ENCODE peak calls at places on chromosomes 11 and 22, in eight cellular contexts. Q, E, T, D, U, O, C and I are unnamed samples. For H3K27me3, the result is how much of the 10 kb centered on the place peaks cover.

GRCh38 chr22:31046591-31047226 is 34.4 kb upstream of the SMTN start:
- DNase-seq in Q (peak), T (peak), C (no peak), D (no peak), O (no peak), U (no peak), E (no peak), I (no peak)

GRCh38 chr11:10906521-10906920 is 48.7 kb upstream of the ZBED5 start:
- DNase-seq in D (no peak), E (no peak), U (no peak), Q (peak), T (no peak), C (no peak), O (peak), I (no peak)

GRCh38 chr22:41488596-41489385 is 19.9 kb downstream of the ACO2 start:
- DNase-seq in D (peak), Q (no peak), T (no peak), U (no peak), O (no peak), E (no peak), C (peak), I (no peak)

GRCh38 chr22:32717337-32718240 is 83.9 kb upstream of the TIMP3 start:
- DNase-seq in C (no peak), E (no peak), D (no peak), U (no peak), Q (peak), O (no peak), T (no peak), I (no peak)

GRCh38 chr11:17063171-17064002 is 14.1 kb downstream of the RPS13 start:
- DNase-seq in E (peak), O (peak), D (peak), T (peak), C (peak), Q (peak), U (peak), I (peak)

GRCh38 chr22:32100711-32101110 is 57.6 kb downstream of the SLC5A1 start:
- DNase-seq in E (no peak), D (no peak), U (no peak), T (no peak), O (no peak), C (no peak), Q (no peak), I (no peak)

GRCh38 chr11:17164361-17165246 is 43.2 kb downstream of the PIK3C2A start:
- DNase-seq in E (no peak), U (no peak), O (no peak), C (no peak), T (no peak), D (no peak), Q (no peak), I (no peak)

GRCh38 chr11:116776522-116776984 is 3.8 kb upstream of the BUD13 start:
- DNase-seq in E (no peak), C (no peak), O (no peak), T (no peak), D (no peak), U (no peak), Q (no peak), I (no peak)

GRCh38 chr11:13535819-13536218 is 40.0 kb upstream of the PTH start:
- DNase-seq in U (no peak), D (no peak), O (peak), E (no peak), T (no peak), Q (no peak), C (no peak), I (peak)

GRCh38 chr11:16767957-16768356 is 29.5 kb downstream of the C11orf58 start:
- DNase-seq in C (no peak), T (no peak), U (no peak), Q (no peak), E (no peak), O (no peak), D (no peak), I (no peak)

GRCh38 chr11:115238802-115239201 is 265.4 kb downstream of the CADM1 start:
- DNase-seq in U (no peak), E (no peak), C (no peak), D (no peak), Q (no peak), T (no peak), O (no peak), I (no peak)

GRCh38 chr11:74321487-74322188 is 10.2 kb upstream of the P4HA3 start:
- DNase-seq in Q (no peak), O (peak), T (no peak), C (no peak), D (no peak), U (no peak), E (peak), I (peak)

DNA sequence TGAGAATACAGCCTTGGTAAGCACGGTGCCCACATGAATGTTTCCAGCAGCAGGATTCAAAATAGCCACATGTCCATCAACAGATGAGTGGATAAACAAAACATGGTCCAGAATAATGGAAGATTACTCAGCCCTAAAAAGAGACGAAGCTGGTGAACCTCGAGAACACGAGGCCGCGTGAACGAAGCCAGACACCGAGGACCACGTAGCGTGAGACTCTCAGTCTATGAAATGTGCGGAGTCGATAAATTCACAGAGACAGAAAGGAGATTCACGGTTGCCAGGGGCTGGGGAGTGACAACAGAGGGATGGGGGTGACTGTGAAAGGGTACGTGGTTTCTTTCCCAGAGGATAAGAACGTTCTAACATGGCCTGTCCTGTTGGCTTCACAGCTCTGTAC is 2.9 kb upstream of the ASCL2 start:
- DNase-seq in Q (peak), D (no peak), U (no peak), O (no peak), C (no peak), T (no peak), E (no peak), I (no peak)
- H3K27me3 ChIP-seq in Q (under half), D (under half), U (half or more), O (half or more), C (under half), T (half or more), E (under half), I (half or more)

DNA sequence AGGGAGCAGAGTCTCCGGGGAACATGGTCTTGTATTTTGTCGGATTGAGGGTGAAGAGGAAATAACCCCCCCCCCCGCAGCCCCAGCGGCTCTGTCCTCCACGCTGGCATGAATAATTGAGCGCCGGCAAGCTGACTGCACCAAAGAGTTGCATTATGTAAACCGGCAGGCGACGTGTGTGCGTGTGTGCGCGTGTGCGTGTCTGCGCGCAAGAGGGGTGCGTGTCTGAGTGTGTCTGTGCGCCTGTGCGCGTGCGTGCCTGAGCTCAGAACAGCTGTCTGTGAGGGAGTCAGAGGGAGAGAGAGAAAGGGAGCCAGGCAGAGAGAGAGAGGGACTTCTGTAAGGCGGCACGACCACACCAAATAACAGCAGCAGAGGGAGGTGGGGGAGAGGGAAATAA is 94.4 kb downstream of the SCN3B start:
- DNase-seq in O (peak), Q (peak), C (no peak), E (no peak), T (peak), U (no peak), D (peak), I (no peak)
- H3K4me3 ChIP-seq in O (peak), Q (peak), C (peak), E (no peak), T (peak), U (no peak), D (peak), I (peak)

DNA sequence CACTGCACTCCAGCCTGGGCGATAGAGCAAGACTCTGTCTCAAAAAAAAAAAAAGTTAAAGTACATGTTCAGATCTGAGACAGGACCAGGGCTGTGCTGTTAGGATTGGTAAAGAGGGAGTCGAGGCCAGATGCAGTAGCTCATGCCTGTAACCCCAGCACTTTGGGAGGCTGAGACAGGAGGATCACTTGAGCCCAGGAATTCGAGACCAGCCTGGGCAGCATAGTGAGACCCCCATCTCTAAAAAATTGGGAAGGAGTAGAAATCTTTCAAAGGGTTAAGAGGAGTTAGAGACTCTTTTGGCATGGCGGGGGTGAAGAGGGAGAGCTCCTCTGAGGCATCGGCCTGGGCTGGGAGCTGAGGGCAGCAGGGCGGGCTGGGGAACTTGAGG is 11.8 kb downstream of the SLC25A45 start:
- DNase-seq in E (no peak), C (no peak), T (no peak), U (no peak), O (no peak), Q (no peak), D (no peak), I (no peak)
- H3K27me3 ChIP-seq in E (under half), C (under half), T (under half), U (under half), O (under half), Q (under half), D (under half), I (under half)

DNA sequence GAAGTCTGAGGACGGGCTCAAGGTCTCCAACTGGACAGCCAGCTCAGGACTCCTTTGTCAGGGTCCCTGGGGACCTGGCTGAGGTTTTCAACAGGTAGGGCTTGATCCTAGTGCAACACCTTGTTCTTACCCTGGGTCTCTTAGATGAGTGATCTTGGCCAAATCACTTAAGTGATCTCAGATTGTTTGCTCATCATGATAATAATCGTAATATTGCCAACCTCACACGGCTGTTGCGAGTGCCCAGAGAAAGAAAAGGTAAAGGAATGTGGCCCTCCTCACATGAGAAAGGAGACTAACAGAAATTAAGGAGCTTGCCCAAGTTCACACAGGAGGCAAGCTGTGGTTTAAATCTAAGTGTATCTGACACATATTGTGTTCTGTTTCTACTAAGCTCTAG is 28.5 kb downstream of the POU2AF3 start:
- DNase-seq in D (no peak), U (no peak), T (no peak), E (no peak), C (no peak), O (no peak), Q (no peak), I (no peak)
- H3K4me3 ChIP-seq in D (no peak), U (no peak), T (no peak), E (no peak), C (no peak), O (no peak), Q (no peak), I (no peak)

DNA sequence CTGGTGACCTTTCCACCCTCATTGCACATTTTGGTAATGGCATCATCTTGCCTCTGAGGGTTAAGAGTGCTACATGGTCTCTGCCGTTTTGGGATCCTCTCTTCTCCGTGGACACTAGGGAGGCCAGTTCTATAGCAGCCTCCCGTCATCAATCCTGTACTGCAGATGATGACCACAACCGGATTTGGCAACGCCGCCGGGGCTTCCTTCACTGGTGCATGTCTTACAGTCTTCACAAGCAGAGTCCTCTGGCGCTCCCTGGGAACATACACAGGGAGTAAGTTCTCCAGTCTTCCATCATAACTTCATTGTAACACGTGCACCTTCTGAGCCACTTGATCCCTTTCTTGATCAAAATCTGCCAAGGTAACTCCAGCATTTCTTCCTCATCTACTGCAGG is 69.0 kb upstream of the SLC22A12 start:
- DNase-seq in U (no peak), Q (no peak), D (peak), O (no peak), E (no peak), T (no peak), C (no peak), I (no peak)
- H3K27me3 ChIP-seq in U (under half), Q (half or more), D (under half), O (under half), E (under half), T (half or more), C (under half), I (under half)

GRCh38 chr11:2909145-2909914 is 19.9 kb downstream of the PHLDA2 start:
- DNase-seq in C (no peak), E (no peak), Q (no peak), U (no peak), T (no peak), O (no peak), D (no peak), I (peak)
- H3K4me3 ChIP-seq in C (no peak), E (no peak), Q (no peak), U (no peak), T (peak), O (no peak), D (no peak), I (no peak)

GRCh38 chr11:64608636-64609035 is 17.6 kb downstream of the SLC22A12 start:
- DNase-seq in C (no peak), D (no peak), O (no peak), Q (peak), U (no peak), T (no peak), E (no peak), I (peak)
- H3K27me3 ChIP-seq in C (under half), D (under half), O (under half), Q (under half), U (under half), T (under half), E (under half), I (under half)

GRCh38 chr11:60830478-60831142 is 11.3 kb upstream of the CCDC86 start:
- DNase-seq in U (no peak), E (no peak), T (no peak), D (no peak), C (no peak), Q (peak), O (no peak), I (no peak)
- H3K4me3 ChIP-seq in U (no peak), E (no peak), T (no peak), D (no peak), C (no peak), Q (no peak), O (no peak), I (no peak)

GRCh38 chr11:58434217-58434616 is 6.3 kb upstream of the OR5B2 start:
- DNase-seq in E (no peak), D (no peak), C (no peak), U (no peak), T (no peak), Q (no peak), O (no peak), I (no peak)

GRCh38 chr11:58433638-58434203 is 5.8 kb upstream of the OR5B2 start:
- DNase-seq in C (no peak), D (no peak), U (no peak), O (no peak), Q (no peak), E (no peak), T (no peak), I (no peak)

GRCh38 chr11:58428021-58428420 is at the start of gene OR5B2:
- DNase-seq in E (no peak), U (no peak), T (no peak), Q (no peak), O (no peak), D (no peak), C (no peak), I (no peak)

GRCh38 chr11:58429273-58429672 is 1.4 kb upstream of the OR5B2 start:
- DNase-seq in E (no peak), D (no peak), O (no peak), U (no peak), C (no peak), Q (no peak), T (no peak), I (no peak)
- H3K27me3 ChIP-seq in E (under half), D (under half), O (under half), U (under half), C (under half), Q (under half), T (under half), I (under half)

GRCh38 chr11:29120329-29120695 is 896.5 kb downstream of the KCNA4 start:
- DNase-seq in C (no peak), Q (no peak), D (no peak), E (no peak), T (no peak), O (no peak), U (no peak), I (no peak)
- H3K4me3 ChIP-seq in C (no peak), Q (peak), D (no peak), E (no peak), T (no peak), O (peak), U (no peak), I (no peak)